ENCODE peak calls at places on chromosomes 4 and X, in seven cellular contexts. One of them, this sample, is unnamed. For H3K4me1, the result is how much of the 10 kb centered on the place peaks cover.

GRCh38 chr4:10023806-10024205 is 2.5 kb upstream of the SLC2A9 start:
- DNase-seq in mesenchymal stem cell: no peak
- DNase-seq in H9: peak
- DNase-seq in uterus: no peak
- DNase-seq in Peyer's patch: no peak
- DNase-seq in hepatocyte: no peak
- DNase-seq in left lung: no peak
- DNase-seq in this sample: no peak

GRCh38 chr4:143025111-143025704 is 159.5 kb upstream of the USP38 start:
- DNase-seq in Peyer's patch: no peak
- DNase-seq in mesenchymal stem cell: peak
- DNase-seq in uterus: no peak
- DNase-seq in left lung: peak
- DNase-seq in hepatocyte: no peak
- DNase-seq in H9: peak
- DNase-seq in this sample: peak

GRCh38 chrX:21798677-21799219 is 40.7 kb upstream of the MBTPS2 start:
- DNase-seq in uterus: no peak
- DNase-seq in H9: no peak
- DNase-seq in hepatocyte: peak
- DNase-seq in left lung: no peak
- DNase-seq in mesenchymal stem cell: peak
- DNase-seq in Peyer's patch: no peak
- DNase-seq in this sample: peak

GRCh38 chrX:110588164-110588563 is 207.5 kb downstream of the CHRDL1 start:
- DNase-seq in left lung: no peak
- DNase-seq in Peyer's patch: no peak
- DNase-seq in H9: no peak
- DNase-seq in mesenchymal stem cell: no peak
- DNase-seq in uterus: no peak
- DNase-seq in hepatocyte: peak
- DNase-seq in this sample: no peak

GRCh38 chr4:153215976-153216375 is 11.7 kb downstream of the TRIM2 start:
- DNase-seq in H9: no peak
- DNase-seq in mesenchymal stem cell: no peak
- DNase-seq in left lung: no peak
- DNase-seq in hepatocyte: no peak
- DNase-seq in Peyer's patch: no peak
- DNase-seq in uterus: no peak
- DNase-seq in this sample: no peak

GRCh38 chrX:25049347-25049746 is 33.6 kb upstream of the ARX start:
- DNase-seq in H9: no peak
- DNase-seq in hepatocyte: peak
- DNase-seq in left lung: no peak
- DNase-seq in Peyer's patch: no peak
- DNase-seq in uterus: no peak
- DNase-seq in mesenchymal stem cell: no peak
- DNase-seq in this sample: no peak

GRCh38 chr4:165355900-165356300 is 22.9 kb upstream of the CPE start:
- DNase-seq in Peyer's patch: no peak
- DNase-seq in left lung: no peak
- DNase-seq in uterus: no peak
- DNase-seq in mesenchymal stem cell: peak
- DNase-seq in H9: peak
- DNase-seq in hepatocyte: peak
- DNase-seq in this sample: peak

GRCh38 chrX:114267127-114267526 is 316.8 kb upstream of the HTR2C start:
- DNase-seq in uterus: no peak
- DNase-seq in H9: no peak
- DNase-seq in mesenchymal stem cell: no peak
- DNase-seq in hepatocyte: no peak
- DNase-seq in Peyer's patch: no peak
- DNase-seq in left lung: no peak
- DNase-seq in this sample: no peak

GRCh38 chrX:75547137-75547536 is 24.3 kb upstream of the ZDHHC15 start:
- DNase-seq in mesenchymal stem cell: no peak
- DNase-seq in left lung: no peak
- DNase-seq in uterus: no peak
- DNase-seq in H9: no peak
- DNase-seq in hepatocyte: no peak
- DNase-seq in Peyer's patch: no peak
- DNase-seq in this sample: no peak

GRCh38 chr4:38717604-38718003 is 53.6 kb downstream of the KLF3 start:
- DNase-seq in Peyer's patch: no peak
- DNase-seq in hepatocyte: no peak
- DNase-seq in mesenchymal stem cell: no peak
- DNase-seq in left lung: no peak
- DNase-seq in uterus: no peak
- DNase-seq in H9: no peak
- DNase-seq in this sample: no peak

GRCh38 chr4:76377922-76378321 is 43.0 kb downstream of the CCDC158 start:
- DNase-seq in hepatocyte: peak
- DNase-seq in H9: no peak
- DNase-seq in mesenchymal stem cell: peak
- DNase-seq in Peyer's patch: no peak
- DNase-seq in left lung: no peak
- DNase-seq in uterus: no peak
- DNase-seq in this sample: peak

GRCh38 chr4:30718889-30719252 is 1.3 kb upstream of the PCDH7 start:
- DNase-seq in uterus: no peak
- DNase-seq in H9: no peak
- DNase-seq in mesenchymal stem cell: peak
- DNase-seq in hepatocyte: peak
- DNase-seq in Peyer's patch: no peak
- DNase-seq in left lung: no peak
- DNase-seq in this sample: peak

GRCh38 chr4:87982446-87982845 is 6.9 kb downstream of the SPP1 start:
- DNase-seq in H9: no peak
- DNase-seq in left lung: peak
- DNase-seq in hepatocyte: no peak
- DNase-seq in uterus: no peak
- DNase-seq in Peyer's patch: no peak
- DNase-seq in mesenchymal stem cell: peak
- DNase-seq in this sample: no peak

GRCh38 chrX:154710309-154710708 is 40.6 kb downstream of the GAB3 start:
- DNase-seq in left lung: no peak
- DNase-seq in uterus: no peak
- DNase-seq in mesenchymal stem cell: no peak
- DNase-seq in hepatocyte: no peak
- DNase-seq in H9: no peak
- DNase-seq in Peyer's patch: no peak
- DNase-seq in this sample: no peak

GRCh38 chrX:70434352-70434866 is 10.2 kb upstream of the DLG3 start:
- DNase-seq in Peyer's patch: peak
- DNase-seq in left lung: peak
- DNase-seq in uterus: peak
- DNase-seq in H9: peak
- DNase-seq in mesenchymal stem cell: peak
- DNase-seq in hepatocyte: peak
- DNase-seq in this sample: peak
- H3K27ac ChIP-seq in Peyer's patch: peak
- H3K27ac ChIP-seq in left lung: peak
- H3K27ac ChIP-seq in uterus: peak
- H3K27ac ChIP-seq in H9: no peak
- H3K27ac ChIP-seq in mesenchymal stem cell: no peak
- H3K27ac ChIP-seq in hepatocyte: peak
- H3K27ac ChIP-seq in this sample: peak

GRCh38 chr4:156952078-156952759 is 19.4 kb downstream of the PDGFC start:
- DNase-seq in H9: no peak
- DNase-seq in uterus: no peak
- DNase-seq in hepatocyte: no peak
- DNase-seq in Peyer's patch: no peak
- DNase-seq in mesenchymal stem cell: no peak
- DNase-seq in left lung: no peak
- DNase-seq in this sample: no peak

GRCh38 chr4:156950090-156950489 is 21.5 kb downstream of the PDGFC start:
- DNase-seq in Peyer's patch: no peak
- DNase-seq in uterus: no peak
- DNase-seq in H9: no peak
- DNase-seq in left lung: no peak
- DNase-seq in hepatocyte: no peak
- DNase-seq in mesenchymal stem cell: no peak
- DNase-seq in this sample: no peak

GRCh38 chr4:156948738-156949137 is 22.9 kb downstream of the PDGFC start:
- DNase-seq in uterus: no peak
- DNase-seq in Peyer's patch: no peak
- DNase-seq in mesenchymal stem cell: no peak
- DNase-seq in hepatocyte: no peak
- DNase-seq in H9: no peak
- DNase-seq in left lung: no peak
- DNase-seq in this sample: no peak

GRCh38 chr4:156949373-156949814 is 22.2 kb downstream of the PDGFC start:
- DNase-seq in H9: no peak
- DNase-seq in Peyer's patch: no peak
- DNase-seq in left lung: no peak
- DNase-seq in mesenchymal stem cell: peak
- DNase-seq in hepatocyte: no peak
- DNase-seq in uterus: no peak
- DNase-seq in this sample: peak

DNA sequence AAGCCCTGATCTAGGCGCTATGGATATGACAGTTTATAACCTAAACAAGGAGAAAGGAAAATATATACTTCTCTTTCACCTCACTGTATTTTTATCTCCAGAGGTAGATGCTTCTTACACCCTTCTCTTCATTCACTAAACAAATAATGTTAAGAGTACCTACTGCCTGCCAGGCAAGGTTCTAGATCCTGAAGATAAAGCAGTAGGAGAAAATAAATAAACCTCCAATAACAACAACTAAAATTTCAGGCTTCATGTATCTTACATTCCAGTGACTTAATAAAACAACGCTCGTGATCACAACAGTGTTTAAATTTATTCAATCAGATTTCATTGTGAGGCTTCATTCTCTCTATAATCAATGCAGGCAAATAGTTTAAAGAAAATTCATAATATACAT is 20.6 kb downstream of the PDGFC start:
- DNase-seq in left lung: no peak
- DNase-seq in mesenchymal stem cell: no peak
- DNase-seq in hepatocyte: no peak
- DNase-seq in H9: no peak
- DNase-seq in uterus: no peak
- DNase-seq in Peyer's patch: no peak
- DNase-seq in this sample: peak
- H3K4me1 ChIP-seq in left lung: under half
- H3K4me1 ChIP-seq in mesenchymal stem cell: under half
- H3K4me1 ChIP-seq in hepatocyte: under half
- H3K4me1 ChIP-seq in H9: under half
- H3K4me1 ChIP-seq in uterus: under half
- H3K4me1 ChIP-seq in Peyer's patch: under half
- H3K4me1 ChIP-seq in this sample: half or more

GRCh38 chr4:53593765-53594164 is 2.5 kb upstream of the LNX1 start:
- DNase-seq in mesenchymal stem cell: no peak
- DNase-seq in H9: no peak
- DNase-seq in hepatocyte: no peak
- DNase-seq in uterus: no peak
- DNase-seq in Peyer's patch: no peak
- DNase-seq in left lung: no peak
- DNase-seq in this sample: no peak

GRCh38 chr4:53595204-53595603 is 3.9 kb upstream of the LNX1 start:
- DNase-seq in hepatocyte: no peak
- DNase-seq in Peyer's patch: no peak
- DNase-seq in uterus: no peak
- DNase-seq in left lung: no peak
- DNase-seq in mesenchymal stem cell: no peak
- DNase-seq in H9: no peak
- DNase-seq in this sample: no peak

GRCh38 chr4:53591372-53591892 is at the start of gene LNX1:
- DNase-seq in mesenchymal stem cell: no peak
- DNase-seq in left lung: peak
- DNase-seq in Peyer's patch: peak
- DNase-seq in uterus: no peak
- DNase-seq in hepatocyte: peak
- DNase-seq in H9: peak
- DNase-seq in this sample: peak

GRCh38 chr4:53592128-53592527 is 842 bp upstream of the LNX1 start:
- DNase-seq in mesenchymal stem cell: peak
- DNase-seq in H9: peak
- DNase-seq in left lung: no peak
- DNase-seq in uterus: no peak
- DNase-seq in Peyer's patch: no peak
- DNase-seq in hepatocyte: peak
- DNase-seq in this sample: no peak

DNA sequence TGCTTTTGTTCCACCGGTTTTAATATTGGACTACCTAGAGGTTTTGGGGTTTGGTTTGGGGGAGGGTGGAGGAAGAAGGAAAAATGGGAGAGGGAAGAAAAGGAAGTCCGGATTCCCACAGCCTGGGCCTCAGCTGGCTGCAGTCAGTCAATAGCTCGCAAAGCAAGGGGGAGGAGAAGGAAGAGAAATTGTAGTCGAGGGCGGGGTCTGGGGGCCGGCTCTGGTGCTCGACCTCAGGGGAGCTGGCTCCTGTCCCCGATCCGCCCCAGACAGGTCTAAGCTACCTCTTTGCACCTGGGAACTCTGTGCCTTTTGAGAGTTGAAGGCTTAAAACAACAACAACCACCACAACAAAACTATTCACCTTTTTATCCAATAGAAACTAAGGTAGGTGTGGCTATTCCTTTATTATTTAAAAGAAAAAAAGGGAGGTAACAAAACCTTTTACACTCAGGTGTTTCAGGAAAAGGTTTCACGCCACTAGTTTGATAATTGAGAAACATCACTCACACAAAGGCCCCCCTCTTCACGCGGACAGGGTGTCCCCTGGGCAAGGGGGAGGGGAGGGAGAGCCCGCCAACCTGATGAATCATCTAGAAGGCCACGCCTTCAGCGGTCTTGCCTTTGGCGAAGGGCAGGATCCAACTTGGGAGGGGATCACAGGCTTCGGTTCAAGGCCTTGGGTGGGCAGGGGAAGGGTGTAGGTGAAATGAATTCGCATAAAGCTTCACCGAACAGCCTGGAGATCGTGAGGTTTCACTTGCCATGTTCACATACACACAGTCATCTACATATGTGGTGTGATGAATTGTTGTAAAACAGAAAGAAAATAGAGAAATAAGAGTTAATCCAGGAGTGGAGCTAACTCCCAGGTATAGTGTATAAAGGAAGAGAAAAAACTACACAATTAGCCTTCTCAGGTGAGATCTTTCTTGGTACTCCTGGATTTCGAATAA is 1.7 kb upstream of the LNX1 start:
- DNase-seq in Peyer's patch: no peak
- DNase-seq in mesenchymal stem cell: peak
- DNase-seq in hepatocyte: peak
- DNase-seq in left lung: peak
- DNase-seq in uterus: peak
- DNase-seq in H9: peak
- DNase-seq in this sample: no peak
- H3K27ac ChIP-seq in Peyer's patch: peak
- H3K27ac ChIP-seq in mesenchymal stem cell: peak
- H3K27ac ChIP-seq in hepatocyte: peak
- H3K27ac ChIP-seq in left lung: no peak
- H3K27ac ChIP-seq in uterus: peak
- H3K27ac ChIP-seq in H9: peak
- H3K27ac ChIP-seq in this sample: no peak

DNA sequence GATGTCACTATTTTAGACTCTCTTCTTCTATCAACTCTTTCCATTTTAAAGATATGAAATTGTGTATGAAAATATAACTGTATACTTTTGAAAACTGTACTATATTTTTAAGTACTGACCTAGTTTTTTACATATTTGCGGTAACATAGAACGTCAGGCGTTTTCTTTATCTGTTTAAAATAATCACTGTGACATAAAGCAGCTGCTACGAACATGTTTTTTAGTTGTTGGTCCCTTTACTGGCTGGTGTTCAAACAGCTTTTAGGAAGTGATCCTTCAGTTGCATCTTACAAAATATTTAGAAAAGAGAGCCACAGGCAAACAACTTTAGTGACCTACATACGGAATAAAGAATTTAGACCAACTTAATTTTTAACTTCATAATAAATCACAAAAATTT is 73.1 kb downstream of the METTL14 start:
- DNase-seq in hepatocyte: no peak
- DNase-seq in mesenchymal stem cell: peak
- DNase-seq in Peyer's patch: no peak
- DNase-seq in left lung: no peak
- DNase-seq in uterus: no peak
- DNase-seq in H9: no peak
- DNase-seq in this sample: no peak
- H3K4me1 ChIP-seq in hepatocyte: half or more
- H3K4me1 ChIP-seq in mesenchymal stem cell: under half
- H3K4me1 ChIP-seq in Peyer's patch: under half
- H3K4me1 ChIP-seq in left lung: under half
- H3K4me1 ChIP-seq in uterus: under half
- H3K4me1 ChIP-seq in H9: under half
- H3K4me1 ChIP-seq in this sample: under half

This sample was measured in PC-3.